ENCODE peak calls at places on chromosomes 2 and 18, in seven cellular contexts. E is GM23248, Q is A673, O is HepG2, D is PC-3, R is fibroblast of lung, U is neural progenitor cell. J is an unnamed sample. For H3K4me1, the result is how much of the 10 kb centered on the place peaks cover.

GRCh38 chr2:208250401-208250800 is 4.5 kb downstream of the IDH1 start:
- DNase-seq in Q (no peak), U (no peak), D (peak), E (peak), O (no peak), R (peak), J (no peak)

GRCh38 chr2:23260621-23261020 is 124.4 kb upstream of the KLHL29 start:
- DNase-seq in E (peak), O (no peak), R (no peak), D (no peak), Q (no peak), U (no peak), J (no peak)

GRCh38 chr2:169716229-169716886 is 17.3 kb upstream of the KLHL23 start:
- DNase-seq in U (no peak), D (no peak), E (peak), R (peak), Q (no peak), O (no peak), J (peak)

GRCh38 chr2:140658766-140659165 is 1472.0 kb downstream of the LRP1B start:
- DNase-seq in U (no peak), Q (no peak), E (no peak), O (no peak), D (no peak), R (no peak), J (no peak)

GRCh38 chr2:29165362-29166236 is 50.4 kb downstream of the CLIP4 start:
- DNase-seq in Q (peak), E (peak), R (peak), O (peak), D (peak), U (no peak), J (peak)

GRCh38 chr2:190359896-190360376 is 16.5 kb downstream of the INPP1 start:
- DNase-seq in D (no peak), R (peak), Q (no peak), U (peak), O (peak), E (peak), J (no peak)

GRCh38 chr2:16368328-16368727 is 297.3 kb downstream of the CYRIA start:
- DNase-seq in R (no peak), U (no peak), O (no peak), E (no peak), Q (no peak), D (no peak), J (no peak)

GRCh38 chr18:73509460-73509859 is 638.2 kb downstream of the FBXO15 start:
- DNase-seq in D (no peak), E (peak), R (peak), Q (no peak), U (no peak), O (no peak), J (no peak)

GRCh38 chr2:1868683-1869141 is 124.4 kb upstream of the PXDN start:
- DNase-seq in R (no peak), Q (no peak), U (peak), E (no peak), D (no peak), O (no peak), J (no peak)

GRCh38 chr2:234496442-234496834 is 443 bp downstream of the ARL4C start:
- DNase-seq in R (no peak), E (no peak), U (no peak), O (no peak), D (peak), Q (peak), J (peak)

GRCh38 chr2:234495801-234496441 is 960 bp downstream of the ARL4C start:
- DNase-seq in O (no peak), U (peak), Q (no peak), E (peak), R (peak), D (peak), J (peak)

GRCh38 chr2:234496835-234497591 is at the start of gene ARL4C:
- DNase-seq in D (peak), U (peak), E (peak), R (peak), Q (peak), O (peak), J (peak)

GRCh38 chr2:234495076-234495800 is 1.6 kb downstream of the ARL4C start:
- DNase-seq in D (no peak), Q (no peak), U (peak), R (peak), E (peak), O (no peak), J (peak)

DNA sequence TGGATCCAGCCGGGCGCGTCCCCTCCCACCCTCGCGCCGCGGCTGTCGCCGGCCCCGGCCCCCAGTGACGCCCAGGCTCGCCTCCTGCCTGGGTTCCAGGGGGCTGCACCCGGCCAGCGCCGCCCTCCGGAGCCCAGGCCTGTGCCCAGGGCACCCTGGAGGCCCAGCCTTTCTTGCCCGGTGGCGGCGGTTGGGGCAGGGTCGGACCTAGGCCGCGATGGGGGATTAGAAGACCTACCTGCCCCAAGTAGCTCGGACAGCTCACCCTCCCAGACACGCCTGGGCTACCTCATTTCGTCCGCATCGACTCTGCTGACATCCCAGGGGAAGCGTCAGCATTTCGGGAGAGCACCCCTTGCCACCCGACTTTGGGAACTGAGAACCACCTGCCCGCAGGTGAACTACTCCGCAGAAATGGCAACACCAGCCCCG is 727 bp upstream of the ARL4C start:
- DNase-seq in R (no peak), E (no peak), Q (no peak), U (no peak), D (no peak), O (no peak), J (no peak)
- TF ChIP-seq EZH2 in R (no peak), E (no peak), Q (no peak), U (no peak), D (no peak), O (no peak), J (no peak)

GRCh38 chr18:48834421-48835011 is 116.2 kb downstream of the SMAD7 start:
- DNase-seq in O (no peak), R (peak), D (peak), E (peak), Q (peak), U (no peak), J (no peak)

GRCh38 chr18:48835119-48835518 is 115.6 kb downstream of the SMAD7 start:
- DNase-seq in E (no peak), R (no peak), U (no peak), D (no peak), O (no peak), Q (no peak), J (no peak)

GRCh38 chr18:48835745-48836191 is 115.0 kb downstream of the SMAD7 start:
- DNase-seq in R (no peak), D (no peak), U (no peak), O (no peak), Q (no peak), E (no peak), J (no peak)

GRCh38 chr18:48832961-48833700 is 117.6 kb downstream of the SMAD7 start:
- DNase-seq in Q (no peak), E (peak), U (peak), D (peak), O (no peak), R (peak), J (peak)

GRCh38 chr18:48833701-48834394 is 116.9 kb downstream of the SMAD7 start:
- DNase-seq in E (no peak), U (no peak), D (peak), O (no peak), R (no peak), Q (peak), J (no peak)
- H3K4me1 ChIP-seq in E (half or more), U (under half), D (under half), O (under half), R (under half), Q (half or more), J (half or more)

DNA sequence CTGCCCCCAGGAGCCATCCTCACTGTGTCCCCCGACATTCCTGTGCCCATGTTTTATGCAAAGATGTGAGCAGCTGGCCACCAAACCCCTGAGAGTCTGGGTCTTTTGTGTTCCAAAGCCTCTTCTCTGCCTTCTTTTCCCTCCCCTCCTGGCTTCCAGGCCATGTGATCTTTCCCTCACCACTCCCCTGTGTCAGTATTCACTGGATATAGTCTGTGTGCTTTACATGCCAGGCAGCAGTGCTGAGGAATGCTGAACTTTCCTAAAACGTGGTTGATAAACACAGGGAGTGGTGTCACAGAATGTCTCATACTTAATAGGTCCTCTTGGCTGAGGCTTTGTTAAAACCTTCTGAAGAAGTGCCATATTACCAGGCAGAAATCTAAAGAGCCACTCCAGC is 331.7 kb downstream of the HRH4 start:
- DNase-seq in E (peak), Q (no peak), R (no peak), U (peak), O (no peak), D (no peak), J (peak)
- TF ChIP-seq EZH2 in E (no peak), Q (no peak), R (no peak), U (no peak), O (no peak), D (no peak), J (no peak)

DNA sequence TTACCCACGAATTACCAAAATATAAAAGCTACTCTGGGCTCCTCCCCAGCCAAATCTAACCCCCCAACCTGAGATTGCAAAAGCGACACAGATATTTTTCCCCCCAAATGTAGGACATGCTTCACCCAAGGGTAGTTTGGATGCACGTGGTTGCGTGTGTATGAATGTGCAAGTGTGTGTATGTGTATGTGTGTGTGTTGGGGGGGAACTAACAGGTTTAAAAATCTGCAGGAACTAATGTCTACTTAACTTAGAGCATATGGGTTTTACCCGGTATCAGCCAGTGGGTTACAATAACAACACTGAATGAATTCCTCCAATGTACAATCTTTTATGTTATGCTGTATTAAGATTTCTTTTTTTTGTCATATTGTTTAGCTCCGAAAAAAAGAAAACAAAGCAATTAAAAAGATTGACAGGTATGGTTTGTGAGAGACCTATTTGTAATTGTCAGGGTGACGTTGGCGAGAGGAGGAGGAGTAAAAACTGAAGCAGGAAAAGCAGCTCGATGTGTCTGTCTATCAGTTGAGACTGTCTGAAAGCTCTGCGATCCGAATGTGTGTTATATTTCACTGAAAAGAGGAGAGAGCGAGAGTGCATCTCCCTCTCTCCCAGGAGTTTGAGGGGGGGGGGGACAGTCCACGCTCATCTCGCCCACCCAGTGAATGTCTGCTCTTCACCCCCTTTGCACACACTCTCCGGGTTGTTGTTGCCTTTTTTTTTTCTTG is at the start of gene TSHZ1:
- DNase-seq in O (peak), R (peak), U (peak), E (peak), Q (peak), D (peak), J (peak)
- H3K4me1 ChIP-seq in O (half or more), R (under half), U (under half), E (under half), Q (under half), D (under half), J (under half)

GRCh38 chr2:222295368-222296041 is 3.3 kb downstream of the PAX3 start:
- DNase-seq in R (peak), Q (no peak), D (no peak), O (no peak), E (no peak), U (peak), J (no peak)
- TF ChIP-seq EZH2 in R (no peak), Q (no peak), D (no peak), O (peak), E (no peak), U (peak), J (peak)

DNA sequence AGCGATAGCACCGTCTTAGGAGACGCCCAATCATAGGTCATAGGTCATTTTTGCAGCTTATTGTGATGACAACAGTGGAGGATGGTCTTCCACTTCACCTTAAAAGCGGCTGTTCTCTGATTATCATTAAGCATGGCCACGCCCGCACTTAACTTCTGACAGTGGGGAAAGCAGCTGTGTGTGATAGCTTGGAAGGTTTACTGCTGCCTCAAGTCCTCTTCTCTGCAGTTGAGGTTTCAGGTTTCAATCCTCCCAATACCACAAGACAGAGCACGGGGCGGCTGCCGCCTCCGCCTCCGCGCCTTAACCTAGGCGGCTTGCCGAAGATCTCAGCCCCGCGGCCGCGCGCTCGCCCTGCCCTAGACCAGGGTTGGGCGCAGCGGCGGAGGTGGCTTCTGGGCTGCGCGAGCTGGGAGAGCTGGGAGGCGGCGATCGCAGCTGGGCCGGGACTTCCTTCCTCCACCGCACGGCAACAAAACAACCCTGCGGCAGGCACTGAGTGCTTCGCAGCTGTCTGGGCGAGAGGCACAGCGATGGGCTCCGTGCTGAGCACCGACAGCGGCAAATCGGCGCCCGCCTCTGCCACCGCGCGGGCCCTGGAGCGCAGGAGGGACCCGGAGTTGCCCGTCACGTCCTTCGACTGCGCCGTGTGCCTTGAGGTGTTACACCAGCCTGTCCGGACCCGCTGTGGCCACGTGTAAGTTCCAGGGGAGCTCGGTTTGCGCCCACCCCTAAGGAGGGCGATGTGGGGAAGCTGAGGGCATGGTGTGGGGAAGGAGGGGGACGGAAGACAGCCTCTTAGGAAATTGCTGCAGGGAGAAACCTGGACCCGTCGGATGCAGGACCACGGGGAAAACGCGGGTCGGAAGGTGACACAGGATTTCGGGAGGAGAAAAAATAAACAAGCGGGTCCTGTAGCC is at the start of gene RNF125:
- DNase-seq in Q (peak), O (peak), E (peak), R (peak), U (peak), D (peak), J (peak)
- H3K4me1 ChIP-seq in Q (under half), O (under half), E (under half), R (under half), U (under half), D (under half), J (under half)

J was measured in hepatocyte.